ENCODE peak calls at places on chromosomes 11 and 22, in ten cellular contexts. K is GOT3; F is AG10803; T is foreskin fibroblast; Q is activated CD4-positive, alpha-beta T cell treated with anti-CD3 and anti-CD28 coated beads for 24 hours; C is NCI-H460; N is retinal pigment epithelial cell; X is transverse colon; B is cardiac muscle cell; M is endodermal cell. E is an unnamed sample.

GRCh38 chr11:95456704-95457491 is 225.9 kb upstream of the SESN3 start:
- DNase-seq in K (no peak), F (peak), T (peak), Q (no peak), C (no peak), N (no peak), X (no peak), B (peak), M (no peak), E (no peak)

GRCh38 chr22:28846994-28847393 is 36.4 kb upstream of the ZNRF3 start:
- DNase-seq in K (no peak), F (no peak), T (no peak), Q (no peak), C (no peak), N (no peak), X (no peak), B (no peak), M (no peak), E (no peak)

GRCh38 chr22:40179535-40179934 is 1.8 kb downstream of the TNRC6B start:
- DNase-seq in K (no peak), F (no peak), T (peak), Q (no peak), C (no peak), N (no peak), X (no peak), B (no peak), M (no peak), E (no peak)

GRCh38 chr22:23787600-23787896 is 782 bp downstream of the SMARCB1 start:
- DNase-seq in K (no peak), F (no peak), T (no peak), Q (no peak), C (no peak), N (no peak), X (no peak), B (no peak), M (no peak), E (no peak)

GRCh38 chr11:19849947-19850593 is 137.4 kb downstream of the NAV2 start:
- DNase-seq in K (no peak), F (peak), T (no peak), Q (no peak), C (no peak), N (no peak), X (no peak), B (no peak), M (no peak), E (no peak)

GRCh38 chr11:125923012-125923579 is 18.8 kb downstream of the DDX25 start:
- DNase-seq in K (no peak), F (peak), T (peak), Q (peak), C (peak), N (peak), X (peak), B (peak), M (peak), E (peak)

GRCh38 chr11:68792400-68792955 is 41.2 kb upstream of the TESMIN start:
- DNase-seq in K (no peak), F (no peak), T (no peak), Q (no peak), C (no peak), N (peak), X (no peak), B (no peak), M (no peak), E (no peak)

GRCh38 chr11:1830119-1830499 is 4.7 kb upstream of the SYT8 start:
- DNase-seq in K (no peak), F (no peak), T (no peak), Q (no peak), C (no peak), N (no peak), X (no peak), B (peak), M (no peak), E (no peak)

GRCh38 chr11:14645985-14646900 is 2.6 kb downstream of the PDE3B start:
- DNase-seq in K (no peak), F (no peak), T (peak), Q (no peak), C (no peak), N (no peak), X (no peak), B (peak), M (no peak), E (no peak)

GRCh38 chr22:28911777-28912669 is 28.7 kb downstream of the ZNRF3 start:
- DNase-seq in K (no peak), F (peak), T (peak), Q (no peak), C (no peak), N (no peak), X (no peak), B (peak), M (no peak), E (no peak)

GRCh38 chr22:36379593-36380361 is 8.0 kb downstream of the MYH9 start:
- DNase-seq in K (no peak), F (no peak), T (no peak), Q (no peak), C (no peak), N (no peak), X (no peak), B (no peak), M (peak), E (peak)

GRCh38 chr11:71064702-71065515 is 187.5 kb downstream of the SHANK2 start:
- DNase-seq in K (no peak), F (no peak), T (no peak), Q (no peak), C (no peak), N (no peak), X (no peak), B (no peak), M (no peak), E (no peak)

GRCh38 chr11:95605271-95605940 is 184.2 kb downstream of the FAM76B start:
- DNase-seq in K (no peak), F (no peak), T (no peak), Q (no peak), C (no peak), N (no peak), X (no peak), B (no peak), M (no peak), E (no peak)

GRCh38 chr11:2302844-2303626 is 1.2 kb downstream of the TSPAN32 start:
- DNase-seq in K (no peak), F (no peak), T (no peak), Q (no peak), C (no peak), N (no peak), X (no peak), B (no peak), M (no peak), E (no peak)

GRCh38 chr11:35138949-35139881 is at the start of gene CD44:
- DNase-seq in K (peak), F (peak), T (peak), Q (peak), C (peak), N (no peak), X (peak), B (peak), M (peak), E (peak)

GRCh38 chr22:46350646-46351045 is 15.1 kb downstream of the TRMU start:
- DNase-seq in K (no peak), F (no peak), T (no peak), Q (no peak), C (no peak), N (no peak), X (no peak), B (no peak), M (no peak), E (no peak)

GRCh38 chr11:126006068-126006467 is 56.6 kb downstream of the CDON start:
- DNase-seq in K (no peak), F (no peak), T (no peak), Q (no peak), C (no peak), N (no peak), X (no peak), B (no peak), M (no peak), E (no peak)

GRCh38 chr22:35638408-35638807 is 9.8 kb upstream of the APOL6 start:
- DNase-seq in K (no peak), F (peak), T (peak), Q (no peak), C (no peak), N (no peak), X (peak), B (peak), M (no peak), E (peak)

GRCh38 chr11:9053631-9054030 is 37.8 kb downstream of the SCUBE2 start:
- DNase-seq in K (no peak), F (peak), T (peak), Q (no peak), C (no peak), N (no peak), X (no peak), B (peak), M (no peak), E (no peak)

GRCh38 chr11:78219493-78220217 is 30.9 kb downstream of the USP35 start:
- DNase-seq in K (no peak), F (no peak), T (no peak), Q (no peak), C (no peak), N (no peak), X (no peak), B (no peak), M (peak), E (no peak)

GRCh38 chr22:49971232-49972162 is 10.9 kb downstream of the PIM3 start:
- DNase-seq in K (peak), F (peak), T (peak), Q (peak), C (peak), N (no peak), X (peak), B (peak), M (peak), E (peak)

GRCh38 chr11:106087815-106088435 is 10.5 kb downstream of the AASDHPPT start:
- DNase-seq in K (no peak), F (peak), T (peak), Q (peak), C (peak), N (no peak), X (peak), B (peak), M (peak), E (no peak)

GRCh38 chr11:2576116-2576515 is 123.7 kb downstream of the KCNQ1OT1 start:
- DNase-seq in K (no peak), F (no peak), T (no peak), Q (no peak), C (no peak), N (no peak), X (peak), B (no peak), M (peak), E (no peak)